ENCODE peak calls at places on chromosomes 3 and 15, in ten cellular contexts. F is heart left ventricle; A is CD8-positive, alpha-beta memory T cell; T is K562; D is uterus; Y is tibial artery; V is endodermal cell; E is tibial nerve; R is astrocyte; L is transverse colon. M is an unnamed sample. For H3K9me3 and H3K27me3, the result is how much of the 10 kb centered on the place peaks cover.

GRCh38 chr3:166472015-166472414 is 634.8 kb upstream of the BCHE start:
- DNase-seq in D (no peak), A (no peak), T (no peak), V (no peak), F (no peak), Y (no peak), L (no peak), E (no peak), R (no peak), M (no peak)

GRCh38 chr3:195086885-195087284 is 184.1 kb downstream of the XXYLT1 start:
- DNase-seq in T (no peak), A (no peak), L (no peak), E (no peak), Y (no peak), F (peak), D (no peak), V (no peak), R (no peak), M (no peak)

GRCh38 chr3:136621628-136622027 is 130.6 kb downstream of the STAG1 start:
- DNase-seq in R (peak), D (no peak), V (no peak), T (no peak), F (no peak), L (no peak), A (no peak), Y (no peak), E (no peak), M (no peak)

GRCh38 chr3:50165388-50166308 is 10.5 kb downstream of the SEMA3F start:
- DNase-seq in F (no peak), E (peak), R (peak), Y (peak), D (peak), T (no peak), V (peak), A (no peak), L (no peak), M (no peak)

GRCh38 chr3:71210257-71211002 is 373.1 kb downstream of the FOXP1 start:
- DNase-seq in L (peak), A (no peak), F (no peak), E (peak), V (peak), T (peak), R (peak), D (peak), Y (peak), M (no peak)

GRCh38 chr3:58998476-58999117 is 51.2 kb downstream of the CFAP20DC start:
- DNase-seq in Y (no peak), D (no peak), A (no peak), F (no peak), E (no peak), V (no peak), T (peak), R (peak), L (no peak), M (no peak)

GRCh38 chr3:138113309-138113708 is 2.1 kb downstream of the DZIP1L start:
- DNase-seq in R (peak), T (no peak), Y (no peak), L (no peak), D (no peak), F (no peak), E (no peak), A (no peak), V (peak), M (no peak)

GRCh38 chr15:40150163-40150925 is 10.5 kb upstream of the BUB1B start:
- DNase-seq in R (peak), T (no peak), E (peak), D (no peak), L (peak), A (no peak), V (peak), Y (peak), F (no peak), M (no peak)

GRCh38 chr3:49761661-49762060 is 24.7 kb downstream of the IP6K1 start:
- DNase-seq in E (no peak), T (no peak), A (no peak), V (no peak), L (no peak), D (no peak), F (no peak), Y (no peak), R (no peak), M (no peak)

GRCh38 chr15:92606126-92606835 is 49.3 kb downstream of the FAM174B start:
- DNase-seq in F (no peak), T (no peak), Y (no peak), R (no peak), D (no peak), V (no peak), A (no peak), E (peak), L (no peak), M (no peak)

DNA sequence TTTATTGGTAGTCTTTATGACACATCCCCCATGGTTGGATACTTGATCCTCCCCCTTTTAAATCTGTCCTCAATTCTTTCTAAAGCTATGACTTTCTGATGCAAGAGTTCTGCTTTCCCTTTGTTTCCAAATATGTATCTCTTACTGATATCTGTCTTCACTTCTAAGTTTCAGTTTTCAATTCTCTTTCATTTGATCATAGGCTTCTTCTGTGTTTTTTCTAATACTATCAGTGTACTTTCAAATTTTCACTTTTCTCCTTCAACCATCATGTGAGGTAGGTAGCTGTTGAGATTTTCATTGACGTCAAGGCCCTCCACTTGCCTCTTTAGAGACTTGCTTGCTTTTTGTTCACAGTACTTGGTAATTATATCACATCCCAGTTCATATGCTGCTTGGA is 436.5 kb downstream of the CNTN4 start:
- DNase-seq in A (no peak), E (no peak), D (no peak), R (no peak), V (no peak), Y (no peak), L (no peak), T (no peak), F (no peak), M (no peak)
- H3K9me3 ChIP-seq in A (under half), E (under half), D (under half), R (under half), V (under half), Y (under half), L (under half), T (under half), F (under half), M (under half)

GRCh38 chr15:70354260-70354894 is 256.7 kb upstream of the TLE3 start:
- DNase-seq in T (no peak), R (no peak), A (no peak), F (peak), V (no peak), L (no peak), D (no peak), E (no peak), Y (no peak), M (no peak)
- H3K27me3 ChIP-seq in T (under half), R (under half), A (under half), F (under half), V (under half), L (under half), D (under half), E (under half), Y (under half), M (under half)

GRCh38 chr3:72814308-72814707 is 33.9 kb downstream of the SHQ1 start:
- DNase-seq in R (no peak), A (no peak), D (no peak), L (no peak), Y (no peak), E (no peak), T (no peak), F (no peak), V (no peak), M (no peak)

GRCh38 chr3:72810659-72811434 is 37.4 kb downstream of the SHQ1 start:
- DNase-seq in F (no peak), V (no peak), R (no peak), E (no peak), D (no peak), Y (no peak), A (no peak), L (no peak), T (no peak), M (no peak)

GRCh38 chr3:72810063-72810462 is 38.2 kb downstream of the SHQ1 start:
- DNase-seq in A (no peak), F (no peak), R (no peak), E (no peak), V (no peak), L (no peak), Y (no peak), T (no peak), D (no peak), M (no peak)

GRCh38 chr3:72811551-72811950 is 36.7 kb downstream of the SHQ1 start:
- DNase-seq in A (no peak), V (no peak), L (no peak), Y (no peak), E (no peak), D (no peak), T (no peak), F (no peak), R (no peak), M (no peak)

GRCh38 chr3:72812201-72812600 is 36.0 kb downstream of the SHQ1 start:
- DNase-seq in D (no peak), L (no peak), V (no peak), F (no peak), A (no peak), E (no peak), Y (no peak), T (no peak), R (no peak), M (no peak)
- H3K27ac ChIP-seq in D (no peak), L (no peak), V (no peak), F (no peak), A (no peak), E (no peak), Y (no peak), T (no peak), R (no peak), M (no peak)

DNA sequence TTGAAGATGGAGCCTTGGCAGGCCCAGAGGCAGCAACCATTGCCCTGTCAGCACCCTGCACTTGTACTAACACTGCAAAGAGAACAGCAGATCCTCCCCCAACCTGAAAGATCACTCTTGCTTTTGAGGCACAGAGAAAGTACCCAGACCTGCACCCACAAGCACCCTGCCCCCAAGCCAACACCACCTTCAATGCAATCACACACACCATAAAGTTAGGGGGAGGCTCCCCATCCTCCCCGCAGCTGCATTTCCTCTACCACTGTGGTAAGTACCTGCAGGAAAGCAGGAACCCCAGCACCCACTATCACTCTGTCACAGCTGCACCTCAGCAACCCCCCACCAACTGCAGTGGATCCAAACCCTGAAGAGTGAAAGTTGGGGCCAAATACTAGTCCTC is 12.0 kb downstream of the OR5K3 start:
- DNase-seq in V (no peak), Y (no peak), L (no peak), F (no peak), R (no peak), A (no peak), D (no peak), E (no peak), T (no peak), M (peak)
- H3K9me3 ChIP-seq in V (under half), Y (under half), L (under half), F (under half), R (under half), A (under half), D (under half), E (under half), T (under half), M (under half)

GRCh38 chr3:184260571-184261269 is 633 bp downstream of the CAMK2N2 start:
- DNase-seq in E (no peak), D (no peak), A (no peak), Y (no peak), R (no peak), T (no peak), L (no peak), V (peak), F (no peak), M (no peak)

GRCh38 chr3:184262927-184263179 is 1.5 kb upstream of the CAMK2N2 start:
- DNase-seq in R (no peak), A (no peak), D (no peak), V (no peak), F (no peak), E (no peak), T (no peak), Y (no peak), L (no peak), M (no peak)

GRCh38 chr3:184259878-184260570 is 1.3 kb downstream of the CAMK2N2 start:
- DNase-seq in V (peak), T (peak), L (peak), F (peak), R (no peak), Y (no peak), E (no peak), A (peak), D (peak), M (no peak)

GRCh38 chr3:184262166-184262926 is 993 bp upstream of the CAMK2N2 start:
- DNase-seq in E (no peak), L (no peak), R (no peak), V (peak), T (peak), D (no peak), A (peak), Y (no peak), F (no peak), M (peak)

GRCh38 chr3:184261270-184262165 is at the start of gene CAMK2N2:
- DNase-seq in E (no peak), Y (no peak), T (peak), V (peak), D (no peak), L (peak), F (peak), R (peak), A (peak), M (peak)
- H3K27me3 ChIP-seq in E (under half), Y (under half), T (under half), V (half or more), D (under half), L (half or more), F (under half), R (under half), A (under half), M (under half)

GRCh38 chr15:62149729-62150128 is 15.4 kb downstream of the C2CD4B start:
- DNase-seq in Y (no peak), A (no peak), D (no peak), T (no peak), L (no peak), E (no peak), F (no peak), V (no peak), R (no peak), M (no peak)

GRCh38 chr15:62147149-62148013 is 17.7 kb downstream of the C2CD4B start:
- DNase-seq in V (no peak), F (no peak), R (no peak), T (no peak), L (no peak), E (no peak), Y (no peak), D (no peak), A (no peak), M (no peak)

GRCh38 chr15:62150445-62150844 is 14.6 kb downstream of the C2CD4B start:
- DNase-seq in R (no peak), L (no peak), F (no peak), A (no peak), V (no peak), Y (no peak), T (no peak), E (no peak), D (no peak), M (no peak)

GRCh38 chr15:62153228-62153627 is 11.9 kb downstream of the C2CD4B start:
- DNase-seq in F (no peak), L (no peak), E (no peak), A (no peak), T (no peak), Y (no peak), D (no peak), R (no peak), V (no peak), M (no peak)
- H3K27ac ChIP-seq in F (no peak), L (no peak), E (no peak), A (no peak), T (no peak), Y (no peak), D (no peak), R (no peak), V (no peak), M (no peak)

GRCh38 chr3:52084216-52084945 is 28.0 kb upstream of the DUSP7 start:
- DNase-seq in A (no peak), Y (no peak), T (no peak), E (no peak), L (no peak), V (no peak), D (no peak), F (no peak), R (no peak), M (no peak)

GRCh38 chr3:52083556-52084087 is 27.3 kb upstream of the DUSP7 start:
- DNase-seq in A (no peak), T (no peak), D (no peak), F (no peak), R (no peak), L (no peak), Y (no peak), V (no peak), E (no peak), M (no peak)

GRCh38 chr3:52084954-52085730 is 28.8 kb upstream of the DUSP7 start:
- DNase-seq in V (peak), T (no peak), Y (no peak), E (no peak), A (no peak), L (no peak), D (no peak), F (peak), R (no peak), M (no peak)

GRCh38 chr3:52080830-52081719 is 24.7 kb upstream of the DUSP7 start:
- DNase-seq in E (no peak), V (no peak), F (no peak), A (no peak), L (no peak), D (no peak), R (no peak), T (peak), Y (no peak), M (no peak)

GRCh38 chr3:52082951-52083350 is 26.6 kb upstream of the DUSP7 start:
- DNase-seq in A (no peak), V (no peak), R (no peak), Y (no peak), L (no peak), D (no peak), E (no peak), F (no peak), T (no peak), M (no peak)
- H3K9me3 ChIP-seq in A (under half), V (under half), R (under half), Y (under half), L (under half), D (under half), E (under half), F (under half), T (under half), M (under half)

GRCh38 chr3:105829879-105830622 is 38.8 kb downstream of the CBLB start:
- DNase-seq in R (peak), D (no peak), V (no peak), A (peak), F (no peak), T (no peak), L (no peak), E (no peak), Y (no peak), M (peak)

GRCh38 chr3:105828703-105829102 is 40.1 kb downstream of the CBLB start:
- DNase-seq in L (no peak), D (no peak), T (no peak), V (no peak), F (no peak), E (no peak), A (peak), Y (no peak), R (no peak), M (no peak)

GRCh38 chr3:105832618-105833017 is 36.2 kb downstream of the CBLB start:
- DNase-seq in F (no peak), Y (no peak), R (no peak), A (no peak), V (no peak), L (no peak), T (no peak), D (no peak), E (no peak), M (no peak)

GRCh38 chr3:105829229-105829628 is 39.6 kb downstream of the CBLB start:
- DNase-seq in F (no peak), T (no peak), Y (no peak), D (no peak), A (no peak), E (no peak), R (no peak), L (no peak), V (no peak), M (no peak)

DNA sequence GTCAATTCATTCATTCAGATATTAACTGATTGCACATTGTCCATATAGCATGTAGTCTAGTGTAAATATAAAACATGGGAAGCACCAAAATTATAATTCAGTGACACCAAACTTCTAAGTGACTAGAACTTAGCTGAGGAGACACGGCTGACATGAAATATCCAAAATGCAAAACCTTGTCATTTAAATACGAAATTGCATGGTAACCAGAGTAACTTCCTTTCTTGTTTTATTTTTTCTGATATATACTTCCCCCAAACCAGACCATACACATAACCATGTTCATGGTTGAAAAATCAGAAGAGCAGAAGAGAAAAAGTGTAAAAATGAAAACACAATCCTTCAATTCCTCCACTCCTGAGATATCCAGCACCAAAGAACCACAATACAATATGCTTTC is 38.0 kb downstream of the CBLB start:
- DNase-seq in T (no peak), D (no peak), V (no peak), R (no peak), Y (no peak), E (no peak), A (no peak), L (no peak), F (no peak), M (no peak)
- H3K27me3 ChIP-seq in T (under half), D (under half), V (under half), R (under half), Y (under half), E (under half), A (under half), L (under half), F (under half), M (under half)

GRCh38 chr3:120171134-120171863 is 77.1 kb upstream of the GSK3B start:
- DNase-seq in E (no peak), D (no peak), L (no peak), A (no peak), V (no peak), Y (no peak), T (no peak), R (no peak), F (no peak), M (no peak)
- H3K27ac ChIP-seq in E (no peak), D (no peak), L (no peak), A (no peak), V (no peak), Y (peak), T (no peak), R (no peak), F (no peak), M (no peak)

GRCh38 chr3:65472501-65472900 is 566.2 kb downstream of the MAGI1 start:
- DNase-seq in D (no peak), L (no peak), A (no peak), E (no peak), T (no peak), F (no peak), V (no peak), Y (no peak), R (no peak), M (no peak)
- H3K9me3 ChIP-seq in D (under half), L (under half), A (under half), E (under half), T (under half), F (under half), V (under half), Y (under half), R (under half), M (under half)

M was measured in CD4-positive, alpha-beta memory T cell.